ENCODE peak calls at places on chromosomes 11 and 22, in six cellular contexts. Q is upper lobe of right lung, I is GM06990, S is psoas muscle, O is tibial nerve, T is A673. N is an unnamed sample.

GRCh38 chr11:93668171-93668570 is 6.7 kb downstream of the CEP295 start:
- DNase-seq in I (no peak), Q (no peak), T (no peak), O (no peak), S (no peak), N (no peak)

GRCh38 chr22:36734171-36735058 is 30.9 kb upstream of the CACNG2 start:
- DNase-seq in T (no peak), I (no peak), O (no peak), S (no peak), Q (peak; percentile 58), N (no peak)

GRCh38 chr11:125224391-125225015 is 60.0 kb downstream of the PKNOX2 start:
- DNase-seq in S (peak; percentile 31), Q (no peak), T (peak; percentile 53), O (peak; percentile 61), I (no peak), N (no peak)

GRCh38 chr11:16001899-16002426 is 354.4 kb downstream of the SOX6 start:
- DNase-seq in T (peak; percentile 98), S (no peak), O (no peak), Q (peak; percentile 48), I (no peak), N (no peak)

GRCh38 chr11:29263971-29264682 is 752.7 kb downstream of the KCNA4 start:
- DNase-seq in Q (no peak), O (no peak), I (no peak), T (no peak), S (no peak), N (no peak)

GRCh38 chr11:69010361-69010891 is 2.6 kb downstream of the MRGPRF start:
- DNase-seq in I (no peak), Q (peak; percentile 35), S (no peak), O (no peak), T (no peak), N (no peak)

GRCh38 chr11:60872124-60872951 is 5.0 kb downstream of the ZP1 start:
- DNase-seq in I (no peak), T (no peak), S (peak; percentile 54), O (peak; percentile 80), Q (peak; percentile 48), N (no peak)

GRCh38 chr11:123364145-123364544 is 65.9 kb upstream of the GRAMD1B start:
- DNase-seq in I (no peak), T (no peak), Q (no peak), S (no peak), O (no peak), N (no peak)

GRCh38 chr11:119484741-119485605 is 62.0 kb upstream of the THY1 start:
- DNase-seq in O (no peak), I (no peak), T (no peak), S (no peak), Q (no peak), N (no peak)

GRCh38 chr11:76445122-76446084 is 585 bp downstream of the EMSY start:
- DNase-seq in I (peak; percentile 58), Q (peak; percentile 88), T (peak; percentile 97), O (peak; percentile 61), S (peak; percentile 72), N (peak; percentile 42)

GRCh38 chr11:87290304-87290922 is 252.7 kb downstream of the TMEM135 start:
- DNase-seq in I (no peak), S (no peak), Q (no peak), O (no peak), T (peak; percentile 91), N (peak; percentile 33)

GRCh38 chr11:99275521-99275920 is 254.8 kb downstream of the CNTN5 start:
- DNase-seq in Q (no peak), I (no peak), O (no peak), T (no peak), S (no peak), N (no peak)

GRCh38 chr11:76654310-76654851 is 16.2 kb downstream of the LRRC32 start:
- DNase-seq in T (no peak), O (peak; percentile 38), Q (no peak), S (no peak), I (no peak), N (no peak)

GRCh38 chr11:12123799-12124198 is 13.4 kb downstream of the MICAL2 start:
- DNase-seq in T (no peak), S (no peak), I (no peak), O (no peak), Q (no peak), N (no peak)

GRCh38 chr11:106507645-106508306 is 430.3 kb downstream of the AASDHPPT start:
- DNase-seq in Q (no peak), T (no peak), I (no peak), O (no peak), S (no peak), N (no peak)

GRCh38 chr11:3867209-3868071 is 12.0 kb downstream of the STIM1 start:
- DNase-seq in I (peak; percentile 44), O (no peak), T (no peak), S (no peak), Q (no peak), N (no peak)

GRCh38 chr22:24516301-24516737 is 21.2 kb downstream of the UPB1 start:
- DNase-seq in O (peak; percentile 62), T (no peak), I (peak; percentile 57), S (no peak), Q (no peak), N (no peak)

GRCh38 chr11:101974255-101974654 is 57.9 kb upstream of the ANGPTL5 start:
- DNase-seq in Q (no peak), S (no peak), I (no peak), O (no peak), T (no peak), N (peak; percentile 4)

GRCh38 chr22:42177891-42178336 is 47.3 kb upstream of the CYP2D6 start:
- DNase-seq in Q (no peak), T (no peak), O (no peak), I (no peak), S (no peak), N (no peak)

GRCh38 chr11:16871368-16871767 is 132.9 kb downstream of the C11orf58 start:
- DNase-seq in I (no peak), Q (no peak), T (no peak), O (no peak), S (no peak), N (no peak)

GRCh38 chr11:81989093-81989492 is 744.6 kb downstream of the FAM181B start:
- DNase-seq in Q (no peak), O (no peak), I (no peak), T (no peak), S (no peak), N (peak; percentile 2)

GRCh38 chr11:103652013-103652412 is 384.4 kb upstream of the DDI1 start:
- DNase-seq in T (peak; percentile 86), S (no peak), I (no peak), Q (no peak), O (no peak), N (no peak)

GRCh38 chr11:57482782-57483569 is 22.6 kb downstream of the RTN4RL2 start:
- DNase-seq in Q (peak; percentile 74), T (peak; percentile 76), S (peak; percentile 47), O (no peak), I (peak; percentile 70), N (no peak)

GRCh38 chr11:128055576-128056217 is 531.7 kb downstream of the ETS1 start:
- DNase-seq in T (no peak), S (no peak), O (no peak), I (no peak), Q (no peak), N (no peak)
- H3K27me3 ChIP-seq in T (no peaks in the 10 kb centered on the region), S (no peaks in the 10 kb centered on the region), O (no peaks in the 10 kb centered on the region), I (no peaks in the 10 kb centered on the region), Q (no peaks in the 10 kb centered on the region), N (no peaks in the 10 kb centered on the region)

GRCh38 chr22:20180245-20180630 is 29.4 kb upstream of the CCDC188 start:
- DNase-seq in T (no peak), O (no peak), Q (no peak), I (no peak), S (no peak), N (no peak)
- TF ChIP-seq CTCF in T (peak; percentile 19), O (no peak), Q (no peak), I (peak; percentile 33), S (no peak), N (peak; percentile 64)

DNA sequence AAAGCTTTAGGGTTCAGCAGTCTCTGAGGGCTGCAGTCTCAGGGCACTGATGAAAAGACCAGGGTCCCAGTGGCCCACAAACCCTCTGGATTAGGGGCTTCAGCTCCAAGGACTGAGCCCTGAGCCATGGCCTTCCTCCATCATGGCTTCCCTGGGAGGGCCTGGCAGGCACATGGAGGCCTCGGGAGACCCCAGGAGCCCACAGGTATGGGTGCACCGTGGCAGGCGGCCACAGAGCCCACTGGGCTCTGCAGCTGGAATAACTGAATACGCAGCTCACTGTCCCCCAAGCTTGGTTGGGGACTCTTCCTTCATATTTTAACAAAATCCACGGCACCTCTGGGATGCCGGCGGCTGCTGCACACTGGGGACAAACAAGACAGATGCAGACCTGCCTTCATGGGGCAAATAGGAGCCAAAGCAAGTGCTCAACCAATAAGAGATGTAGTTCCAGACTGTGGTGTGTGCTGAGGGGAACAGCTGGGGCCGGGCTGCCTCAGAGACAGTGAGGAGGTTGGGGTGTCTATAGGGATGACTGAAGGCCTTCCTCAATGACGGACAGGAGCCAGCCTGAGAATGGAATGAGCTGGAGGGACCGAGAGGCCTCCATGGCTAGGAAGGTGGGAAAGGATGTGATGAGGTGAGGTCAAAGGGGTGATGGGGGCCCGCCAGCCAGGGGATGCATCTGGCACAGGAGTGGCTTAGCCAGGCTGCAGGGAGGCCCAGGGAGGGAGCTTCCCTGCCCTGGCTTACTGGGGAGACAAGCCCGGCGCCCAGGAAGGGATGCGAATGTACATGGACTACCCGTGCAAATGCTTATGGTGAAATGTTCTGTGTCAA is 10.2 kb upstream of the CTSD start:
- DNase-seq in Q (no peak), S (no peak), T (no peak), O (no peak), I (no peak), N (no peak)
- H3K27me3 ChIP-seq in Q (no peaks in the 10 kb centered on the region), S (no peaks in the 10 kb centered on the region), T (no peaks in the 10 kb centered on the region), O (no peaks in the 10 kb centered on the region), I (no peaks in the 10 kb centered on the region), N (no peaks in the 10 kb centered on the region)

GRCh38 chr22:22031571-22031970 is 49.0 kb upstream of the TOP3B start:
- DNase-seq in T (no peak), Q (no peak), S (no peak), O (no peak), I (no peak), N (no peak)

GRCh38 chr22:22032906-22033802 is 50.6 kb upstream of the TOP3B start:
- DNase-seq in I (no peak), O (no peak), S (no peak), T (peak; percentile 15), Q (no peak), N (no peak)

GRCh38 chr22:22031183-22031560 is 48.6 kb upstream of the TOP3B start:
- DNase-seq in O (no peak), S (no peak), I (peak; percentile 61), Q (no peak), T (no peak), N (no peak)

GRCh38 chr22:22032099-22032905 is 49.7 kb upstream of the TOP3B start:
- DNase-seq in S (no peak), I (no peak), O (no peak), T (no peak), Q (no peak), N (no peak)

DNA sequence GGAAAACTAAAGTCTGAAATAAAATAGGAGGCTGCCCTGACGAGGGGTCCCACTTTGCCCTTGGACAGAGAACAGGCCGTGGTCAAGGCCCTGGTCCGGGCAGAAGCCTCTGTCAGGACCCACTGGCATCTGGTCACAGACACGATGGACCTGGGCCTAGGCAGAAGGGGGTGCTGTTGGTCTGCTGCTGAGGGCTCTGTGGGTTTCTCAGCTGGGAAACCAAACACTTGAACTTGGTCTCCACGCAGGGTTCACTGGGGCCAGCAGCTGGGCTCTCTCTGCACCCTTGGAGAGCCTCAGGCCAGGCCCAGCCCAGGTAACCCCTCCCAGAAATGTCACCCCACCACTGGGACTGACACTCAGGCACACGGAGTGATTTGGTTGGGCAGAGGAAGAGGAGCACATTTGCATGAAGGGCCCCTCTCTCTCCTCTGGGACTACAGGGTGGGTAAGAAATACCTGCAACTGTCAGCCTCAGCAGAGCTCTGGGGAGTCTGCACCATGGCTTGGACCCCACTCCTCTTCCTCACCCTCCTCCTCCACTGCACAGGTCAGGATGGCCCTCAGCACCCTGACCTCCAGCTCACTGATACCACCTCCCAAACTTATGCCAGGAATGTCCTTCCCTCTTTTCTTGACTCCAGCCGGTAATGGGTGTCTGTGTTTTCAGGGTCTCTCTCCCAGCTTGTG is 48.1 kb upstream of the TOP3B start:
- DNase-seq in I (peak; percentile 83), T (no peak), S (peak; percentile 25), O (peak; percentile 33), Q (no peak), N (peak; percentile 17)
- TF ChIP-seq CTCF in I (peak; percentile 81), T (peak; percentile 25), S (no peak), O (peak; percentile 14), Q (no peak), N (no peak)